ENCODE peak calls at places on chromosomes 11 and 22, in seven cellular contexts. One of them, this sample, is unnamed.

GRCh38 chr11:65218446-65218845 is 36.7 kb downstream of the CAPN1 start:
- DNase-seq in right atrium auricular region: no peak
- DNase-seq in progenitor cell of endocrine pancreas: no peak
- DNase-seq in HCT116: no peak
- DNase-seq in MCF 10A: no peak
- DNase-seq in LNCaP clone FGC: no peak
- DNase-seq in OCI-LY7: no peak
- DNase-seq in this sample: no peak

GRCh38 chr11:86453290-86454030 is 78.8 kb downstream of the CCDC81 start:
- DNase-seq in right atrium auricular region: no peak
- DNase-seq in progenitor cell of endocrine pancreas: no peak
- DNase-seq in HCT116: no peak
- DNase-seq in MCF 10A: no peak
- DNase-seq in LNCaP clone FGC: no peak
- DNase-seq in OCI-LY7: no peak
- DNase-seq in this sample: no peak

GRCh38 chr11:19956228-19956627 is 204.0 kb downstream of the DBX1 start:
- DNase-seq in right atrium auricular region: no peak
- DNase-seq in progenitor cell of endocrine pancreas: no peak
- DNase-seq in HCT116: no peak
- DNase-seq in MCF 10A: no peak
- DNase-seq in LNCaP clone FGC: no peak
- DNase-seq in OCI-LY7: no peak
- DNase-seq in this sample: no peak

GRCh38 chr22:47151490-47151889 is 389.0 kb downstream of the TBC1D22A start:
- DNase-seq in right atrium auricular region: no peak
- DNase-seq in progenitor cell of endocrine pancreas: no peak
- DNase-seq in HCT116: no peak
- DNase-seq in MCF 10A: no peak
- DNase-seq in LNCaP clone FGC: no peak
- DNase-seq in OCI-LY7: no peak
- DNase-seq in this sample: peak; percentile 52

GRCh38 chr11:2737876-2738275 is 38.1 kb upstream of the KCNQ1OT1 start:
- DNase-seq in right atrium auricular region: no peak
- DNase-seq in progenitor cell of endocrine pancreas: no peak
- DNase-seq in HCT116: no peak
- DNase-seq in MCF 10A: peak; percentile 24
- DNase-seq in LNCaP clone FGC: no peak
- DNase-seq in OCI-LY7: no peak
- DNase-seq in this sample: no peak

GRCh38 chr11:69599502-69599901 is 41.5 kb upstream of the CCND1 start:
- DNase-seq in right atrium auricular region: no peak
- DNase-seq in progenitor cell of endocrine pancreas: no peak
- DNase-seq in HCT116: no peak
- DNase-seq in MCF 10A: peak; percentile 52
- DNase-seq in LNCaP clone FGC: no peak
- DNase-seq in OCI-LY7: no peak
- DNase-seq in this sample: no peak

GRCh38 chr11:109552376-109552775 is 130.4 kb downstream of the C11orf87 start:
- DNase-seq in right atrium auricular region: no peak
- DNase-seq in progenitor cell of endocrine pancreas: no peak
- DNase-seq in HCT116: no peak
- DNase-seq in MCF 10A: peak; percentile 48
- DNase-seq in LNCaP clone FGC: no peak
- DNase-seq in OCI-LY7: no peak
- DNase-seq in this sample: no peak

GRCh38 chr11:72446929-72447753 is 12.8 kb upstream of the CLPB start:
- DNase-seq in right atrium auricular region: no peak
- DNase-seq in progenitor cell of endocrine pancreas: no peak
- DNase-seq in HCT116: peak; percentile 69
- DNase-seq in MCF 10A: peak; percentile 66
- DNase-seq in LNCaP clone FGC: peak; percentile 63
- DNase-seq in OCI-LY7: peak; percentile 64
- DNase-seq in this sample: peak; percentile 69

GRCh38 chr11:116331381-116331780 is 441.4 kb downstream of the BUD13 start:
- DNase-seq in right atrium auricular region: peak; percentile 34
- DNase-seq in progenitor cell of endocrine pancreas: no peak
- DNase-seq in HCT116: no peak
- DNase-seq in MCF 10A: no peak
- DNase-seq in LNCaP clone FGC: no peak
- DNase-seq in OCI-LY7: no peak
- DNase-seq in this sample: no peak

GRCh38 chr22:10961043-10961860 is 4566.7 kb upstream of the OR11H1 start:
- DNase-seq in right atrium auricular region: no peak
- DNase-seq in progenitor cell of endocrine pancreas: no peak
- DNase-seq in HCT116: no peak
- DNase-seq in MCF 10A: no peak
- DNase-seq in LNCaP clone FGC: peak; percentile 23
- DNase-seq in OCI-LY7: no peak
- DNase-seq in this sample: no peak
- TF ChIP-seq CTCF in right atrium auricular region: no peak
- TF ChIP-seq CTCF in progenitor cell of endocrine pancreas: no peak
- TF ChIP-seq CTCF in HCT116: no peak
- TF ChIP-seq CTCF in MCF 10A: no peak
- TF ChIP-seq CTCF in LNCaP clone FGC: peak; percentile 60
- TF ChIP-seq CTCF in OCI-LY7: no peak
- TF ChIP-seq CTCF in this sample: no peak

GRCh38 chr22:34301569-34301968 is 381.3 kb upstream of the LARGE1 start:
- DNase-seq in right atrium auricular region: no peak
- DNase-seq in progenitor cell of endocrine pancreas: no peak
- DNase-seq in HCT116: no peak
- DNase-seq in MCF 10A: no peak
- DNase-seq in LNCaP clone FGC: no peak
- DNase-seq in OCI-LY7: no peak
- DNase-seq in this sample: no peak

GRCh38 chr22:34297536-34298120 is 377.4 kb upstream of the LARGE1 start:
- DNase-seq in right atrium auricular region: no peak
- DNase-seq in progenitor cell of endocrine pancreas: no peak
- DNase-seq in HCT116: no peak
- DNase-seq in MCF 10A: no peak
- DNase-seq in LNCaP clone FGC: no peak
- DNase-seq in OCI-LY7: no peak
- DNase-seq in this sample: no peak

GRCh38 chr22:34293324-34293723 is 373.0 kb upstream of the LARGE1 start:
- DNase-seq in right atrium auricular region: no peak
- DNase-seq in progenitor cell of endocrine pancreas: no peak
- DNase-seq in HCT116: no peak
- DNase-seq in MCF 10A: no peak
- DNase-seq in LNCaP clone FGC: no peak
- DNase-seq in OCI-LY7: no peak
- DNase-seq in this sample: no peak

GRCh38 chr22:34294986-34295385 is 374.7 kb upstream of the LARGE1 start:
- DNase-seq in right atrium auricular region: no peak
- DNase-seq in progenitor cell of endocrine pancreas: no peak
- DNase-seq in HCT116: no peak
- DNase-seq in MCF 10A: no peak
- DNase-seq in LNCaP clone FGC: no peak
- DNase-seq in OCI-LY7: no peak
- DNase-seq in this sample: no peak

GRCh38 chr22:34296456-34296855 is 376.2 kb upstream of the LARGE1 start:
- DNase-seq in right atrium auricular region: no peak
- DNase-seq in progenitor cell of endocrine pancreas: no peak
- DNase-seq in HCT116: no peak
- DNase-seq in MCF 10A: no peak
- DNase-seq in LNCaP clone FGC: peak; percentile 10
- DNase-seq in OCI-LY7: no peak
- DNase-seq in this sample: no peak
- TF ChIP-seq CTCF in right atrium auricular region: no peak
- TF ChIP-seq CTCF in progenitor cell of endocrine pancreas: no peak
- TF ChIP-seq CTCF in HCT116: no peak
- TF ChIP-seq CTCF in MCF 10A: no peak
- TF ChIP-seq CTCF in LNCaP clone FGC: no peak
- TF ChIP-seq CTCF in OCI-LY7: no peak
- TF ChIP-seq CTCF in this sample: no peak

GRCh38 chr11:76610871-76611475 is 59.6 kb downstream of the LRRC32 start:
- DNase-seq in right atrium auricular region: no peak
- DNase-seq in progenitor cell of endocrine pancreas: no peak
- DNase-seq in HCT116: no peak
- DNase-seq in MCF 10A: no peak
- DNase-seq in LNCaP clone FGC: no peak
- DNase-seq in OCI-LY7: no peak
- DNase-seq in this sample: no peak
- TF ChIP-seq CTCF in right atrium auricular region: peak; percentile 41
- TF ChIP-seq CTCF in progenitor cell of endocrine pancreas: no peak
- TF ChIP-seq CTCF in HCT116: no peak
- TF ChIP-seq CTCF in MCF 10A: no peak
- TF ChIP-seq CTCF in LNCaP clone FGC: no peak
- TF ChIP-seq CTCF in OCI-LY7: no peak
- TF ChIP-seq CTCF in this sample: no peak

GRCh38 chr11:1547467-1548098 is 24.5 kb downstream of the DUSP8 start:
- DNase-seq in right atrium auricular region: no peak
- DNase-seq in progenitor cell of endocrine pancreas: no peak
- DNase-seq in HCT116: no peak
- DNase-seq in MCF 10A: no peak
- DNase-seq in LNCaP clone FGC: no peak
- DNase-seq in OCI-LY7: no peak
- DNase-seq in this sample: no peak

GRCh38 chr11:1546077-1546535 is 26.0 kb downstream of the DUSP8 start:
- DNase-seq in right atrium auricular region: no peak
- DNase-seq in progenitor cell of endocrine pancreas: peak; percentile 39
- DNase-seq in HCT116: no peak
- DNase-seq in MCF 10A: no peak
- DNase-seq in LNCaP clone FGC: no peak
- DNase-seq in OCI-LY7: no peak
- DNase-seq in this sample: no peak

GRCh38 chr11:1548221-1549070 is 23.6 kb downstream of the DUSP8 start:
- DNase-seq in right atrium auricular region: peak; percentile 76
- DNase-seq in progenitor cell of endocrine pancreas: no peak
- DNase-seq in HCT116: peak; percentile 62
- DNase-seq in MCF 10A: peak; percentile 66
- DNase-seq in LNCaP clone FGC: peak; percentile 45
- DNase-seq in OCI-LY7: no peak
- DNase-seq in this sample: no peak

GRCh38 chr11:1545432-1545831 is 26.6 kb downstream of the DUSP8 start:
- DNase-seq in right atrium auricular region: no peak
- DNase-seq in progenitor cell of endocrine pancreas: no peak
- DNase-seq in HCT116: no peak
- DNase-seq in MCF 10A: no peak
- DNase-seq in LNCaP clone FGC: no peak
- DNase-seq in OCI-LY7: no peak
- DNase-seq in this sample: no peak

DNA sequence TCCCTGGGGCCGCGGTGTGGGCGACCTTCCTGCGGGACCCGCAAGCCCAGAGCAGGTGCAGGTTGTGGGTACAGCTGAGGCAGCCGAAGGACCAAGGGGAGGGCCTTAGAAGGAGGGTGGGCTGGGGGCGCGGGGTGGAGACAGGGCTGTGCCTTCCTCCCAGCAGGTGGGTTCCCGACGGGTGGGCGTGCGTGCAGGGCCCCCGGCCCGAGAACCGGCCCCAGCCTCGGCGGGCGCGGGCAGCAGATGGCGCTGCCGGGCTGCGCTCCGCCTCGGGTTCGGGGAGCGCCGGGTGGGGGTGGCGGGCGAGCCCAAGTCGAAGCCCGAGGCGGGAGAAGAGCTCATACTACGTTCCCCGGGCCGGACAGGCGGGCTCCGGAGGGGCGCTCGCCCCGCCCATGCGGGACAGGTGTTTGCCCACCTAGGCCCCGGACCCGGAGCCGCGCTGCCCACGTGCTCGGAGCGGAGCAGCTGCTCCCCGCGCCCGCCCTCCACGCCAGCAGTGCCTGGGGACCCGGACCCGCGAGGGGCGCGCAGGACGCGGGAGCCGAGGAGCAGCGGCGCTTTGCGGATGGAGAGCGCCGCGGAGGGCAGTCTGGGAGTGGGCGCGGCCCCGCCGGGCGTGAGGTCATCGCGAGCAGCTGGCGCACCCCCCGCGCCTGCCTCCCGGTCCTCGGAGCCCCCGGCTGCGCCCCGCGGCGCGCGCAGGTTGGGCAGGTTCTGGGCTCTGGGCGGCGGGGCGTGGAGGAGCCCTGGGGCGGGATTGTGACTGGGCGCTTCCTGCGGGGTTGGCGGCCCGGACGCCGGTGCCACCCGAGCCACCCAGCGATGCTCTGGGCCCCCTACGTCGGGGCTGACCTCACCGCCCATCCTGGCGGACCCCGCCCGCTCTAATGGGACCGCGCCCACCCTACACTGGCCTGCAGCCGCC is 25.3 kb downstream of the DUSP8 start:
- DNase-seq in right atrium auricular region: no peak
- DNase-seq in progenitor cell of endocrine pancreas: peak; percentile 41
- DNase-seq in HCT116: no peak
- DNase-seq in MCF 10A: peak; percentile 42
- DNase-seq in LNCaP clone FGC: no peak
- DNase-seq in OCI-LY7: peak; percentile 45
- DNase-seq in this sample: no peak
- TF ChIP-seq CTCF in right atrium auricular region: peak; percentile 96
- TF ChIP-seq CTCF in progenitor cell of endocrine pancreas: peak; percentile 83
- TF ChIP-seq CTCF in HCT116: no peak
- TF ChIP-seq CTCF in MCF 10A: peak; percentile 98
- TF ChIP-seq CTCF in LNCaP clone FGC: peak; percentile 93
- TF ChIP-seq CTCF in OCI-LY7: peak; percentile 77
- TF ChIP-seq CTCF in this sample: peak; percentile 61

GRCh38 chr22:37334859-37335818 is 52.8 kb downstream of the CYTH4 start:
- DNase-seq in right atrium auricular region: no peak
- DNase-seq in progenitor cell of endocrine pancreas: no peak
- DNase-seq in HCT116: no peak
- DNase-seq in MCF 10A: no peak
- DNase-seq in LNCaP clone FGC: peak; percentile 11
- DNase-seq in OCI-LY7: no peak
- DNase-seq in this sample: no peak
- TF ChIP-seq CTCF in right atrium auricular region: no peak
- TF ChIP-seq CTCF in progenitor cell of endocrine pancreas: peak; percentile 39
- TF ChIP-seq CTCF in HCT116: no peak
- TF ChIP-seq CTCF in MCF 10A: no peak
- TF ChIP-seq CTCF in LNCaP clone FGC: no peak
- TF ChIP-seq CTCF in OCI-LY7: no peak
- TF ChIP-seq CTCF in this sample: no peak

GRCh38 chr11:18536195-18536594 is 9.5 kb upstream of the TSG101 start:
- DNase-seq in right atrium auricular region: no peak
- DNase-seq in progenitor cell of endocrine pancreas: no peak
- DNase-seq in HCT116: no peak
- DNase-seq in MCF 10A: no peak
- DNase-seq in LNCaP clone FGC: no peak
- DNase-seq in OCI-LY7: no peak
- DNase-seq in this sample: no peak

GRCh38 chr11:18540207-18541009 is 13.7 kb upstream of the TSG101 start:
- DNase-seq in right atrium auricular region: no peak
- DNase-seq in progenitor cell of endocrine pancreas: no peak
- DNase-seq in HCT116: no peak
- DNase-seq in MCF 10A: peak; percentile 35
- DNase-seq in LNCaP clone FGC: peak; percentile 17
- DNase-seq in OCI-LY7: peak; percentile 65
- DNase-seq in this sample: peak; percentile 30
- TF ChIP-seq CTCF in right atrium auricular region: peak; percentile 36
- TF ChIP-seq CTCF in progenitor cell of endocrine pancreas: peak; percentile 55
- TF ChIP-seq CTCF in HCT116: peak; percentile 82
- TF ChIP-seq CTCF in MCF 10A: peak; percentile 46
- TF ChIP-seq CTCF in LNCaP clone FGC: peak; percentile 66
- TF ChIP-seq CTCF in OCI-LY7: peak; percentile 93
- TF ChIP-seq CTCF in this sample: peak; percentile 46

This sample was measured in astrocyte of the spinal cord.